ENCODE peak calls at places on chromosome 17, in five cellular contexts. One of them, this sample, is unnamed.

GRCh38 chr17:9902116-9902515 is 3.0 kb downstream of the RCVRN start:
- DNase-seq in aorta: no peak
- DNase-seq in mesendoderm: no peak
- DNase-seq in cardiac fibroblast: no peak
- DNase-seq in NCI-H345: no peak
- DNase-seq in this sample: no peak

GRCh38 chr17:6435968-6436367 is 1.0 kb upstream of the AIPL1 start:
- DNase-seq in aorta: no peak
- DNase-seq in mesendoderm: peak
- DNase-seq in cardiac fibroblast: peak
- DNase-seq in NCI-H345: peak
- DNase-seq in this sample: peak

GRCh38 chr17:50188521-50189395 is 12.7 kb downstream of the COL1A1 start:
- DNase-seq in aorta: no peak
- DNase-seq in mesendoderm: no peak
- DNase-seq in cardiac fibroblast: no peak
- DNase-seq in NCI-H345: no peak
- DNase-seq in this sample: no peak

GRCh38 chr17:34443832-34444469 is 80.9 kb upstream of the CCL1 start:
- DNase-seq in aorta: no peak
- DNase-seq in mesendoderm: peak
- DNase-seq in cardiac fibroblast: no peak
- DNase-seq in NCI-H345: peak
- DNase-seq in this sample: no peak

GRCh38 chr17:39158623-39159022 is 7.2 kb upstream of the PLXDC1 start:
- DNase-seq in aorta: no peak
- DNase-seq in mesendoderm: no peak
- DNase-seq in cardiac fibroblast: no peak
- DNase-seq in NCI-H345: no peak
- DNase-seq in this sample: no peak

GRCh38 chr17:7295230-7296180 is 1.1 kb upstream of the YBX2 start:
- DNase-seq in aorta: no peak
- DNase-seq in mesendoderm: no peak
- DNase-seq in cardiac fibroblast: no peak
- DNase-seq in NCI-H345: no peak
- DNase-seq in this sample: peak

GRCh38 chr17:75636381-75637142 is 3.3 kb downstream of the SMIM5 start:
- DNase-seq in aorta: no peak
- DNase-seq in mesendoderm: no peak
- DNase-seq in cardiac fibroblast: no peak
- DNase-seq in NCI-H345: no peak
- DNase-seq in this sample: no peak

GRCh38 chr17:7893226-7893880 is 4.8 kb downstream of the CHD3 start:
- DNase-seq in aorta: no peak
- DNase-seq in mesendoderm: no peak
- DNase-seq in cardiac fibroblast: no peak
- DNase-seq in NCI-H345: no peak
- DNase-seq in this sample: no peak

GRCh38 chr17:49843774-49844350 is 4.0 kb downstream of the TAC4 start:
- DNase-seq in aorta: no peak
- DNase-seq in mesendoderm: peak
- DNase-seq in cardiac fibroblast: no peak
- DNase-seq in NCI-H345: no peak
- DNase-seq in this sample: no peak

GRCh38 chr17:3799181-3799627 is 1.8 kb downstream of the ITGAE start:
- DNase-seq in aorta: peak
- DNase-seq in mesendoderm: peak
- DNase-seq in cardiac fibroblast: no peak
- DNase-seq in NCI-H345: no peak
- DNase-seq in this sample: no peak

GRCh38 chr17:7883781-7884386 is 4.7 kb upstream of the CHD3 start:
- DNase-seq in aorta: no peak
- DNase-seq in mesendoderm: no peak
- DNase-seq in cardiac fibroblast: peak
- DNase-seq in NCI-H345: no peak
- DNase-seq in this sample: no peak

GRCh38 chr17:78491236-78492115 is 85.7 kb downstream of the DNAH17 start:
- DNase-seq in aorta: no peak
- DNase-seq in mesendoderm: no peak
- DNase-seq in cardiac fibroblast: no peak
- DNase-seq in NCI-H345: no peak
- DNase-seq in this sample: no peak

GRCh38 chr17:59346876-59347407 is 15.5 kb downstream of the YPEL2 start:
- DNase-seq in aorta: no peak
- DNase-seq in mesendoderm: no peak
- DNase-seq in cardiac fibroblast: no peak
- DNase-seq in NCI-H345: no peak
- DNase-seq in this sample: no peak

GRCh38 chr17:28225271-28225670 is 93.7 kb upstream of the TMEM97 start:
- DNase-seq in aorta: peak
- DNase-seq in mesendoderm: no peak
- DNase-seq in cardiac fibroblast: no peak
- DNase-seq in NCI-H345: no peak
- DNase-seq in this sample: no peak

GRCh38 chr17:46952115-46952514 is 26.9 kb downstream of the RPRML start:
- DNase-seq in aorta: no peak
- DNase-seq in mesendoderm: no peak
- DNase-seq in cardiac fibroblast: no peak
- DNase-seq in NCI-H345: no peak
- DNase-seq in this sample: no peak

GRCh38 chr17:17681744-17682292 is 560 bp downstream of the RAI1 start:
- DNase-seq in aorta: peak
- DNase-seq in mesendoderm: no peak
- DNase-seq in cardiac fibroblast: peak
- DNase-seq in NCI-H345: no peak
- DNase-seq in this sample: peak

GRCh38 chr17:12089809-12090384 is 69.2 kb downstream of the MAP2K4 start:
- DNase-seq in aorta: no peak
- DNase-seq in mesendoderm: no peak
- DNase-seq in cardiac fibroblast: peak
- DNase-seq in NCI-H345: peak
- DNase-seq in this sample: no peak

GRCh38 chr17:74012465-74012864 is 191.0 kb upstream of the RPL38 start:
- DNase-seq in aorta: no peak
- DNase-seq in mesendoderm: no peak
- DNase-seq in cardiac fibroblast: no peak
- DNase-seq in NCI-H345: peak
- DNase-seq in this sample: no peak

GRCh38 chr17:3039748-3040147 is 23.7 kb downstream of the OR1D5 start:
- DNase-seq in aorta: no peak
- DNase-seq in mesendoderm: no peak
- DNase-seq in cardiac fibroblast: peak
- DNase-seq in NCI-H345: no peak
- DNase-seq in this sample: no peak

GRCh38 chr17:67245694-67246397 is 850 bp upstream of the HELZ start:
- DNase-seq in aorta: peak
- DNase-seq in mesendoderm: peak
- DNase-seq in cardiac fibroblast: no peak
- DNase-seq in NCI-H345: peak
- DNase-seq in this sample: peak

GRCh38 chr17:57895382-57896060 is 45.7 kb upstream of the MRPS23 start:
- DNase-seq in aorta: no peak
- DNase-seq in mesendoderm: peak
- DNase-seq in cardiac fibroblast: no peak
- DNase-seq in NCI-H345: no peak
- DNase-seq in this sample: no peak

GRCh38 chr17:81370304-81370703 is 25.0 kb upstream of the BAHCC1 start:
- DNase-seq in aorta: no peak
- DNase-seq in mesendoderm: no peak
- DNase-seq in cardiac fibroblast: no peak
- DNase-seq in NCI-H345: no peak
- DNase-seq in this sample: no peak

GRCh38 chr17:15392326-15392739 is 50.9 kb upstream of the TEKT3 start:
- DNase-seq in aorta: no peak
- DNase-seq in mesendoderm: no peak
- DNase-seq in cardiac fibroblast: peak
- DNase-seq in NCI-H345: no peak
- DNase-seq in this sample: no peak

GRCh38 chr17:38745545-38745944 is 2.6 kb downstream of the PCGF2 start:
- DNase-seq in aorta: peak
- DNase-seq in mesendoderm: no peak
- DNase-seq in cardiac fibroblast: no peak
- DNase-seq in NCI-H345: peak
- DNase-seq in this sample: no peak

GRCh38 chr17:72173475-72174116 is 52.8 kb downstream of the SOX9 start:
- DNase-seq in aorta: no peak
- DNase-seq in mesendoderm: no peak
- DNase-seq in cardiac fibroblast: no peak
- DNase-seq in NCI-H345: peak
- DNase-seq in this sample: peak

GRCh38 chr17:37339321-37339720 is 36.5 kb upstream of the C17orf78 start:
- DNase-seq in aorta: no peak
- DNase-seq in mesendoderm: no peak
- DNase-seq in cardiac fibroblast: peak
- DNase-seq in NCI-H345: no peak
- DNase-seq in this sample: no peak

GRCh38 chr17:50947844-50948514 is 81.8 kb upstream of the TOB1 start:
- DNase-seq in aorta: peak
- DNase-seq in mesendoderm: no peak
- DNase-seq in cardiac fibroblast: no peak
- DNase-seq in NCI-H345: peak
- DNase-seq in this sample: no peak

GRCh38 chr17:5583426-5584382 is 605 bp downstream of the NLRP1 start:
- DNase-seq in aorta: no peak
- DNase-seq in mesendoderm: no peak
- DNase-seq in cardiac fibroblast: peak
- DNase-seq in NCI-H345: no peak
- DNase-seq in this sample: no peak

GRCh38 chr17:82647593-82648164 is 565 bp downstream of the WDR45B start:
- DNase-seq in aorta: peak
- DNase-seq in mesendoderm: peak
- DNase-seq in cardiac fibroblast: peak
- DNase-seq in NCI-H345: peak
- DNase-seq in this sample: no peak

GRCh38 chr17:42773290-42774035 is at the start of gene VPS25:
- DNase-seq in aorta: peak
- DNase-seq in mesendoderm: peak
- DNase-seq in cardiac fibroblast: peak
- DNase-seq in NCI-H345: peak
- DNase-seq in this sample: peak

GRCh38 chr17:47292206-47292605 is 31.5 kb upstream of the EFCAB13 start:
- DNase-seq in aorta: no peak
- DNase-seq in mesendoderm: no peak
- DNase-seq in cardiac fibroblast: no peak
- DNase-seq in NCI-H345: no peak
- DNase-seq in this sample: no peak

GRCh38 chr17:73226556-73227172 is 33.8 kb downstream of the COG1 start:
- DNase-seq in aorta: no peak
- DNase-seq in mesendoderm: peak
- DNase-seq in cardiac fibroblast: peak
- DNase-seq in NCI-H345: no peak
- DNase-seq in this sample: no peak

GRCh38 chr17:6299275-6299674 is 135.6 kb downstream of the AIPL1 start:
- DNase-seq in aorta: no peak
- DNase-seq in mesendoderm: no peak
- DNase-seq in cardiac fibroblast: no peak
- DNase-seq in NCI-H345: no peak
- DNase-seq in this sample: no peak

GRCh38 chr17:37792787-37793186 is 47.9 kb upstream of the HNF1B start:
- DNase-seq in aorta: no peak
- DNase-seq in mesendoderm: no peak
- DNase-seq in cardiac fibroblast: no peak
- DNase-seq in NCI-H345: no peak
- DNase-seq in this sample: no peak

GRCh38 chr17:75388476-75389030 is 16.9 kb downstream of the GRB2 start:
- DNase-seq in aorta: no peak
- DNase-seq in mesendoderm: no peak
- DNase-seq in cardiac fibroblast: no peak
- DNase-seq in NCI-H345: no peak
- DNase-seq in this sample: no peak

GRCh38 chr17:78362671-78363070 is 2.8 kb upstream of the SOCS3 start:
- DNase-seq in aorta: no peak
- DNase-seq in mesendoderm: no peak
- DNase-seq in cardiac fibroblast: no peak
- DNase-seq in NCI-H345: no peak
- DNase-seq in this sample: no peak